ENCODE peak calls at places on chromosomes 5 and 9, in eight cellular contexts. One of them, this sample, is unnamed. For H3K36me3, the result is how much of the 10 kb centered on the place peaks cover.

GRCh38 chr9:82593436-82593835 is 469.5 kb downstream of the RASEF start:
- DNase-seq in suprapubic skin: no peak
- DNase-seq in A673: peak
- DNase-seq in left lung: no peak
- DNase-seq in CD8-positive, alpha-beta memory T cell: no peak
- DNase-seq in iPS DF 6.9: no peak
- DNase-seq in stomach: no peak
- DNase-seq in sigmoid colon: no peak
- DNase-seq in this sample: no peak

GRCh38 chr5:9340095-9340494 is 205.8 kb downstream of the SEMA5A start:
- DNase-seq in suprapubic skin: no peak
- DNase-seq in A673: no peak
- DNase-seq in left lung: no peak
- DNase-seq in CD8-positive, alpha-beta memory T cell: no peak
- DNase-seq in iPS DF 6.9: no peak
- DNase-seq in stomach: no peak
- DNase-seq in sigmoid colon: no peak
- DNase-seq in this sample: no peak

GRCh38 chr9:126228779-126229444 is 97.7 kb upstream of the MVB12B start:
- DNase-seq in suprapubic skin: peak
- DNase-seq in A673: peak
- DNase-seq in left lung: peak
- DNase-seq in CD8-positive, alpha-beta memory T cell: peak
- DNase-seq in iPS DF 6.9: peak
- DNase-seq in stomach: peak
- DNase-seq in sigmoid colon: peak
- DNase-seq in this sample: no peak

GRCh38 chr9:101673642-101674041 is 64.8 kb downstream of the GRIN3A start:
- DNase-seq in suprapubic skin: no peak
- DNase-seq in A673: no peak
- DNase-seq in left lung: no peak
- DNase-seq in CD8-positive, alpha-beta memory T cell: no peak
- DNase-seq in iPS DF 6.9: no peak
- DNase-seq in stomach: no peak
- DNase-seq in sigmoid colon: no peak
- DNase-seq in this sample: no peak

GRCh38 chr5:585556-585955 is 26.6 kb upstream of the CEP72 start:
- DNase-seq in suprapubic skin: peak
- DNase-seq in A673: no peak
- DNase-seq in left lung: no peak
- DNase-seq in CD8-positive, alpha-beta memory T cell: no peak
- DNase-seq in iPS DF 6.9: no peak
- DNase-seq in stomach: peak
- DNase-seq in sigmoid colon: peak
- DNase-seq in this sample: no peak

GRCh38 chr5:6717247-6717646 is 4.0 kb downstream of the TENT4A start:
- DNase-seq in suprapubic skin: no peak
- DNase-seq in A673: no peak
- DNase-seq in left lung: no peak
- DNase-seq in CD8-positive, alpha-beta memory T cell: no peak
- DNase-seq in iPS DF 6.9: no peak
- DNase-seq in stomach: no peak
- DNase-seq in sigmoid colon: no peak
- DNase-seq in this sample: no peak

GRCh38 chr5:72452515-72453259 is 54.5 kb downstream of the ZNF366 start:
- DNase-seq in suprapubic skin: peak
- DNase-seq in A673: no peak
- DNase-seq in left lung: no peak
- DNase-seq in CD8-positive, alpha-beta memory T cell: no peak
- DNase-seq in iPS DF 6.9: no peak
- DNase-seq in stomach: peak
- DNase-seq in sigmoid colon: peak
- DNase-seq in this sample: peak

GRCh38 chr9:125650271-125650737 is 56.7 kb downstream of the MAPKAP1 start:
- DNase-seq in suprapubic skin: no peak
- DNase-seq in A673: no peak
- DNase-seq in left lung: no peak
- DNase-seq in CD8-positive, alpha-beta memory T cell: no peak
- DNase-seq in iPS DF 6.9: no peak
- DNase-seq in stomach: no peak
- DNase-seq in sigmoid colon: no peak
- DNase-seq in this sample: no peak

GRCh38 chr9:136328622-136329041 is 1.3 kb downstream of the GPSM1 start:
- DNase-seq in suprapubic skin: no peak
- DNase-seq in A673: peak
- DNase-seq in left lung: peak
- DNase-seq in CD8-positive, alpha-beta memory T cell: no peak
- DNase-seq in iPS DF 6.9: no peak
- DNase-seq in stomach: no peak
- DNase-seq in sigmoid colon: peak
- DNase-seq in this sample: no peak

GRCh38 chr5:53031695-53032096 is 42.5 kb downstream of the ITGA2 start:
- DNase-seq in suprapubic skin: no peak
- DNase-seq in A673: peak
- DNase-seq in left lung: no peak
- DNase-seq in CD8-positive, alpha-beta memory T cell: no peak
- DNase-seq in iPS DF 6.9: no peak
- DNase-seq in stomach: no peak
- DNase-seq in sigmoid colon: no peak
- DNase-seq in this sample: peak

GRCh38 chr9:134547161-134548100 is 94.2 kb upstream of the COL5A1 start:
- DNase-seq in suprapubic skin: no peak
- DNase-seq in A673: no peak
- DNase-seq in left lung: peak
- DNase-seq in CD8-positive, alpha-beta memory T cell: no peak
- DNase-seq in iPS DF 6.9: no peak
- DNase-seq in stomach: no peak
- DNase-seq in sigmoid colon: peak
- DNase-seq in this sample: no peak

GRCh38 chr5:174751154-174751990 is 27.0 kb downstream of the MSX2 start:
- DNase-seq in suprapubic skin: no peak
- DNase-seq in A673: peak
- DNase-seq in left lung: peak
- DNase-seq in CD8-positive, alpha-beta memory T cell: no peak
- DNase-seq in iPS DF 6.9: no peak
- DNase-seq in stomach: no peak
- DNase-seq in sigmoid colon: no peak
- DNase-seq in this sample: no peak

GRCh38 chr5:136712628-136713027 is 347.3 kb upstream of the TRPC7 start:
- DNase-seq in suprapubic skin: no peak
- DNase-seq in A673: no peak
- DNase-seq in left lung: no peak
- DNase-seq in CD8-positive, alpha-beta memory T cell: no peak
- DNase-seq in iPS DF 6.9: no peak
- DNase-seq in stomach: no peak
- DNase-seq in sigmoid colon: no peak
- DNase-seq in this sample: no peak

GRCh38 chr9:4855861-4856260 is 63.1 kb downstream of the RCL1 start:
- DNase-seq in suprapubic skin: no peak
- DNase-seq in A673: no peak
- DNase-seq in left lung: no peak
- DNase-seq in CD8-positive, alpha-beta memory T cell: no peak
- DNase-seq in iPS DF 6.9: no peak
- DNase-seq in stomach: no peak
- DNase-seq in sigmoid colon: peak
- DNase-seq in this sample: no peak

GRCh38 chr9:79812507-79813261 is 240.9 kb downstream of the TLE4 start:
- DNase-seq in suprapubic skin: no peak
- DNase-seq in A673: peak
- DNase-seq in left lung: no peak
- DNase-seq in CD8-positive, alpha-beta memory T cell: no peak
- DNase-seq in iPS DF 6.9: no peak
- DNase-seq in stomach: no peak
- DNase-seq in sigmoid colon: no peak
- DNase-seq in this sample: no peak

GRCh38 chr5:90518666-90519065 is 10.7 kb downstream of the LYSMD3 start:
- DNase-seq in suprapubic skin: no peak
- DNase-seq in A673: peak
- DNase-seq in left lung: no peak
- DNase-seq in CD8-positive, alpha-beta memory T cell: no peak
- DNase-seq in iPS DF 6.9: no peak
- DNase-seq in stomach: no peak
- DNase-seq in sigmoid colon: no peak
- DNase-seq in this sample: no peak

GRCh38 chr5:78727786-78728761 is 79.5 kb upstream of the LHFPL2 start:
- DNase-seq in suprapubic skin: no peak
- DNase-seq in A673: no peak
- DNase-seq in left lung: no peak
- DNase-seq in CD8-positive, alpha-beta memory T cell: no peak
- DNase-seq in iPS DF 6.9: no peak
- DNase-seq in stomach: peak
- DNase-seq in sigmoid colon: no peak
- DNase-seq in this sample: no peak

GRCh38 chr9:99778829-99779228 is 42.9 kb upstream of the NR4A3 start:
- DNase-seq in suprapubic skin: no peak
- DNase-seq in A673: no peak
- DNase-seq in left lung: no peak
- DNase-seq in CD8-positive, alpha-beta memory T cell: no peak
- DNase-seq in iPS DF 6.9: no peak
- DNase-seq in stomach: no peak
- DNase-seq in sigmoid colon: no peak
- DNase-seq in this sample: no peak

GRCh38 chr5:518721-519120 is 5.5 kb downstream of the SLC9A3 start:
- DNase-seq in suprapubic skin: no peak
- DNase-seq in A673: no peak
- DNase-seq in left lung: no peak
- DNase-seq in CD8-positive, alpha-beta memory T cell: no peak
- DNase-seq in iPS DF 6.9: no peak
- DNase-seq in stomach: no peak
- DNase-seq in sigmoid colon: no peak
- DNase-seq in this sample: no peak

GRCh38 chr5:110913221-110913620 is 158.3 kb upstream of the TSLP start:
- DNase-seq in suprapubic skin: no peak
- DNase-seq in A673: no peak
- DNase-seq in left lung: no peak
- DNase-seq in CD8-positive, alpha-beta memory T cell: no peak
- DNase-seq in iPS DF 6.9: no peak
- DNase-seq in stomach: no peak
- DNase-seq in sigmoid colon: no peak
- DNase-seq in this sample: no peak

DNA sequence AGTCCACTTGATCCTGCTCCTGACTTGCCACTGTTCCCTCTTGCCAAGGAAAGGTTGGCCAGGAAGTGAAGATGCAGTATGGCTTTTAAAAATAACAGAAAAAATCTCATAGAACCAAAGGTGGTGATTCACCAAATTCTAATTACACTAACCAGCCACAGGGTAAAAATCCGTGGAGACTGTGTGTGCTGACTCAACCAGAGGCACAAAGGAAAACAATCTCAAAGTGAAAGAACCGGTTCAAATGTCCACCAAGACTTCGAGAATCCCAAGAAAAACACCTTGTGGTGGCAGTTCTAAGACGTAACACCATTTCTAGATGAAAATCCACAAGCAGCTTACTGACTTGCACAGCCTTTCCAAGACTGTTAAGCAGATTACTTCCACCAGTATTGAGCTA is 279.1 kb downstream of the TLE1 start:
- DNase-seq in suprapubic skin: no peak
- DNase-seq in A673: no peak
- DNase-seq in left lung: no peak
- DNase-seq in CD8-positive, alpha-beta memory T cell: no peak
- DNase-seq in iPS DF 6.9: no peak
- DNase-seq in stomach: no peak
- DNase-seq in sigmoid colon: no peak
- DNase-seq in this sample: peak
- H3K4me3 ChIP-seq in suprapubic skin: no peak
- H3K4me3 ChIP-seq in A673: no peak
- H3K4me3 ChIP-seq in left lung: no peak
- H3K4me3 ChIP-seq in CD8-positive, alpha-beta memory T cell: no peak
- H3K4me3 ChIP-seq in iPS DF 6.9: no peak
- H3K4me3 ChIP-seq in stomach: no peak
- H3K4me3 ChIP-seq in sigmoid colon: no peak
- H3K4me3 ChIP-seq in this sample: no peak

DNA sequence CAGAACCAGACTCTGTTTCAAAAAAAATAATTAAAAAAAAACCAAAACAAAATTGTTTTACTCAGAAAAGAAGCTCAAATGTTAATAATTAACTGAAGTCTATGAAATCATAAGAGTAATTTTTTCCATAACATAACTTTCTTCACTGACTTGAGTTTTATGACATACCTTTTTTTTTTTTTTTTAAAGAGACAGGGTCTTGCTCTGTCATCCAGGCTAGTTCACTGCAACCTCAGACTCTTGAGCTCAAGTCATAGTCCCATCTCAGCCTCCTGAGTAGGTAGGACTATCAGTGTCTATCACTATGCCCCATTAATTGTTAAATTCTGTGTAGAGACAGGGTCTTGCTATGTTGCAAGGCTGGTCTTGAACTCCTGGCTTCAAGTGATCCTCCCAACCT is 21.9 kb downstream of the SAR1B start:
- DNase-seq in suprapubic skin: no peak
- DNase-seq in A673: no peak
- DNase-seq in left lung: no peak
- DNase-seq in CD8-positive, alpha-beta memory T cell: no peak
- DNase-seq in iPS DF 6.9: no peak
- DNase-seq in stomach: no peak
- DNase-seq in sigmoid colon: no peak
- DNase-seq in this sample: no peak
- H3K36me3 ChIP-seq in suprapubic skin: half or more
- H3K36me3 ChIP-seq in A673: under half
- H3K36me3 ChIP-seq in left lung: under half
- H3K36me3 ChIP-seq in CD8-positive, alpha-beta memory T cell: under half
- H3K36me3 ChIP-seq in iPS DF 6.9: under half
- H3K36me3 ChIP-seq in stomach: half or more
- H3K36me3 ChIP-seq in sigmoid colon: under half
- H3K36me3 ChIP-seq in this sample: under half

DNA sequence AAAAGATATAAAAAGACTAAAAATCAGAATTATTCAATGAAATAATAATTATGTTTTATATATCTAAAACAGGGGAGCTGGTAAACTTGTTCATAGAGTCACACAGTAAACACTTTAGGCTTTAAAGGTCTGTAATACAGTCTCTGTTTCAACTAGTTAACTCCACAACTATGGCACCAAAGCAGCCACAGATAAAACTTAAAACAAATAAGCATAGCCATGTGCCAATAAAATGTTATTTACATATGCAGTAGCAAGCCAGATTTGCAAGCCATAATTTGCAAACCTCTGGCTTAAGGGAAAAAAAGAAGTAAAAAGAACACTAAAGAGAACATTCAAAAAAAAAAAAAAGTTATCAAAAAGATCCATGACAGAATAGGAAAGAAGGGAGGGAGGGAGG is 24.9 kb downstream of the RICTOR start:
- DNase-seq in suprapubic skin: no peak
- DNase-seq in A673: no peak
- DNase-seq in left lung: no peak
- DNase-seq in CD8-positive, alpha-beta memory T cell: no peak
- DNase-seq in iPS DF 6.9: no peak
- DNase-seq in stomach: no peak
- DNase-seq in sigmoid colon: no peak
- DNase-seq in this sample: no peak
- H3K4me3 ChIP-seq in suprapubic skin: no peak
- H3K4me3 ChIP-seq in A673: no peak
- H3K4me3 ChIP-seq in left lung: no peak
- H3K4me3 ChIP-seq in CD8-positive, alpha-beta memory T cell: no peak
- H3K4me3 ChIP-seq in iPS DF 6.9: no peak
- H3K4me3 ChIP-seq in stomach: no peak
- H3K4me3 ChIP-seq in sigmoid colon: no peak
- H3K4me3 ChIP-seq in this sample: no peak

DNA sequence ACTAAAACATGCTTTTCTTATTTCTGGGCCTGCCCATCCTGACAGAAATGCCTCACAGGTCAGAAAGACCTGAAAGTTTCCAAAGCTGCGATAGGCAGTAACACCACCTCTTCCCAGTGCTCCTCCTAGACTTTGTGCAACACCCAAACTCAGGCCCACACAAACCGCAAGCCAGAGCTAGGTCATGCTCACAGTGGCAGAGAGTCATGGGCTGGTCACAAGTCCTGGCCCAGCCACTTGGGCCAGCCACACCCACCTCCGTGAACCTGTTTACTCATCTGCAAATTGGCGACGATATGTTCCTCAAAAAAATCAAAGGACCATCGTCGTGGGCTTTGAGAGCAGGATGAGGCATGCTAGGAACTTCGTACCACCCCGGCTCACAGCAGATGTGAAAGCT is 44.1 kb upstream of the SLC25A51 start:
- DNase-seq in suprapubic skin: no peak
- DNase-seq in A673: no peak
- DNase-seq in left lung: no peak
- DNase-seq in CD8-positive, alpha-beta memory T cell: no peak
- DNase-seq in iPS DF 6.9: no peak
- DNase-seq in stomach: no peak
- DNase-seq in sigmoid colon: no peak
- DNase-seq in this sample: no peak
- H3K36me3 ChIP-seq in suprapubic skin: under half
- H3K36me3 ChIP-seq in A673: under half
- H3K36me3 ChIP-seq in left lung: under half
- H3K36me3 ChIP-seq in CD8-positive, alpha-beta memory T cell: under half
- H3K36me3 ChIP-seq in iPS DF 6.9: under half
- H3K36me3 ChIP-seq in stomach: half or more
- H3K36me3 ChIP-seq in sigmoid colon: under half
- H3K36me3 ChIP-seq in this sample: under half

This sample was measured in BJ.